ENCODE peak calls at places on chromosome 6, in four cellular contexts. Y is lower leg skin, W is GM13976, C is sigmoid colon. M is an unnamed sample.
A peak's percentile ranks its signal among the peaks of the same experiment; 100 is the strongest.

GRCh38 chr6:54244430-54244829 is 63.8 kb upstream of the TINAG start:
- DNase-seq in Y (no peak), W (no peak), C (no peak), M (peak; percentile 9)

GRCh38 chr6:27188885-27189418 is 58.5 kb upstream of the PRSS16 start:
- DNase-seq in Y (peak; percentile 44), W (peak; percentile 70), C (peak; percentile 79), M (peak; percentile 87)

GRCh38 chr6:149318581-149319286 is 1.2 kb downstream of the TAB2 start:
- DNase-seq in Y (no peak), W (no peak), C (no peak), M (peak; percentile 75)

GRCh38 chr6:41733707-41734665 is 1.4 kb downstream of the TFEB start:
- DNase-seq in Y (peak; percentile 58), W (peak; percentile 95), C (peak; percentile 89), M (peak; percentile 94)

GRCh38 chr6:1187293-1188131 is 124.4 kb upstream of the FOXQ1 start:
- DNase-seq in Y (no peak), W (no peak), C (no peak), M (no peak)

GRCh38 chr6:69933239-69933638 is 66.9 kb downstream of the COL19A1 start:
- DNase-seq in Y (no peak), W (no peak), C (no peak), M (no peak)

GRCh38 chr6:145705561-145705960 is 29.8 kb downstream of the EPM2A start:
- DNase-seq in Y (no peak), W (no peak), C (no peak), M (no peak)

GRCh38 chr6:42453649-42454427 is 2.1 kb upstream of the TRERF1 start:
- DNase-seq in Y (peak; percentile 38), W (peak; percentile 70), C (peak; percentile 80), M (peak; percentile 44)

GRCh38 chr6:73879466-73879865 is 183.5 kb downstream of the CD109 start:
- DNase-seq in Y (no peak), W (no peak), C (no peak), M (no peak)

GRCh38 chr6:147274776-147275175 is 70.6 kb downstream of the STXBP5 start:
- DNase-seq in Y (no peak), W (no peak), C (no peak), M (no peak)

GRCh38 chr6:138643210-138643609 is 130.4 kb upstream of the CCDC28A start:
- DNase-seq in Y (no peak), W (no peak), C (no peak), M (no peak)

GRCh38 chr6:35328108-35328723 is 14.1 kb upstream of the PPARD start:
- DNase-seq in Y (no peak), W (no peak), C (no peak), M (no peak)

GRCh38 chr6:139927742-139928305 is 553.4 kb upstream of the CITED2 start:
- DNase-seq in Y (no peak), W (no peak), C (no peak), M (no peak)

GRCh38 chr6:37882724-37883413 is 63.3 kb downstream of the ZFAND3 start:
- DNase-seq in Y (no peak), W (no peak), C (no peak), M (no peak)

GRCh38 chr6:38824243-38824894 is 109.3 kb downstream of the DNAH8 start:
- DNase-seq in Y (no peak), W (no peak), C (no peak), M (no peak)

DNA sequence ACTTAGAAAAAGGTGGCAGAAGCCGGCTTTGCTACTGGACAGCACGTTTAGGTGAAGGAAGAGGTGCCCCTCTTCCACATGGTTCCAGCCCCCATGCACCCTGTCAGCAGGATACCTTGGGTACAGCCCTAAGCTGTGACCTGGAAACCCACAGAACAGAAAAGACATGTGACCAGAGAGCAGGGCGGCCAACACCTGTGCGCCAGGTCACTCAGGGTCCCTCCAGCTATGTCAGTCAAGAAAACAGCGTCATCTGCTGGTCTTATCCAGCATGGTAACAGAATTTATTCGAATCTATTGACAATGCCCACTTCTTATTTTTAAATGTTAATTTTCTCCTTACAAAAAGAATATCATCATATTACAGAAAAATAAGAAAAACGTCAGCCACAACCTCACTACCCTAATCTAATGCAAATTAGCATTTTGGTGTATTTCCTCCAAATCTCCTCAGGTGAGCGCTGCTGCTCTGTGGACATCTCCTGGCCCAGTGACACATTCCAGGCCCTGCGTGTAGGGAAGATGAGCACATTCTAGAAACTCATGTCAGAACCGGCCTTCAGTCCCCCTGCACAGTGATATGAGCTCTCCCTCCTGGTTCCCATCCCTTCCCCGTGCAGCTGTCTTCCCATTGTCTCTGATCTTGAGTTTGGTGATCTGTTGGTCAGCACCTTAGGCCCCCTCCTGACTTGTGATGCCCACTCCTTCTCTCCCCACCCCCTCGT is 37.2 kb downstream of the GTF2H5 start:
- DNase-seq in Y (no peak), W (no peak), C (no peak), M (no peak)
- TF ChIP-seq CTCF in Y (no peak), W (peak; percentile 9), C (no peak), M (no peak)

GRCh38 chr6:107416179-107416578 is 43.2 kb downstream of the PDSS2 start:
- DNase-seq in Y (no peak), W (no peak), C (no peak), M (no peak)

GRCh38 chr6:107414246-107414645 is 45.1 kb downstream of the PDSS2 start:
- DNase-seq in Y (no peak), W (no peak), C (no peak), M (no peak)

GRCh38 chr6:107419747-107420146 is 39.6 kb downstream of the PDSS2 start:
- DNase-seq in Y (no peak), W (no peak), C (no peak), M (no peak)

GRCh38 chr6:107421696-107422256 is 37.6 kb downstream of the PDSS2 start:
- DNase-seq in Y (no peak), W (no peak), C (no peak), M (no peak)

GRCh38 chr6:107418118-107418517 is 41.2 kb downstream of the PDSS2 start:
- DNase-seq in Y (no peak), W (peak; percentile 20), C (no peak), M (peak; percentile 39)
- TF ChIP-seq CTCF in Y (no peak), W (no peak), C (no peak), M (peak; percentile 55)

GRCh38 chr6:49264909-49265308 is 198.1 kb downstream of the MMUT start:
- DNase-seq in Y (no peak), W (no peak), C (no peak), M (peak; percentile 12)
- TF ChIP-seq CTCF in Y (no peak), W (no peak), C (no peak), M (no peak)

GRCh38 chr6:22006795-22007194 is 290.0 kb downstream of the PRL start:
- DNase-seq in Y (no peak), W (no peak), C (no peak), M (no peak)
- TF ChIP-seq CTCF in Y (no peak), W (no peak), C (no peak), M (no peak)

GRCh38 chr6:142551145-142551811 is 249.5 kb downstream of the ADGRG6 start:
- DNase-seq in Y (peak; percentile 39), W (no peak), C (no peak), M (no peak)
- TF ChIP-seq CTCF in Y (no peak), W (no peak), C (no peak), M (no peak)

DNA sequence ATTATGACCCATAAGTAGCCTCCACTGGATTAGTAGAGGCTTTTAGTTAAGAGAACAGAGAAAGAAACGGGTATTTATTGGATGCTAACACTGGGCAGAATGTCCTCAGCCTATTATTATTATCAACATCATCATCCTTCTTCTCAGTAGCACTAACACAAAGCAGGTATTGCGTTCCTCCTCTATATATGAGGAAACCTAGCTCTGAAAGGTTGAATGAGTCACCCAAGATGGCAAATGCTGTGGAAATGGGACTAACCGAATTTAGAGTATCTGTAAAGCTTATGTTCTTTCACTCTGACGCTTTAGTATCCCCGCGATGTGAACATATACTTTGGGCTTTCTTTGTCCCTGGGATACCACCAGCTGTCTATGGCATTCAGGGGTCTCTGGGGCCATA is 77.0 kb downstream of the ADTRP start:
- DNase-seq in Y (no peak), W (no peak), C (no peak), M (no peak)
- TF ChIP-seq CTCF in Y (no peak), W (no peak), C (no peak), M (no peak)